ENCODE peak calls at places on chromosome 3, in four cellular contexts. K is hypothalamus; I is AG09309; U is activated CD4-positive, alpha-beta T cell treated with anti-CD3 and anti-CD28 coated beads, Interleukin-2, amount 50 U/mL, for 4 hours. L is an unnamed sample.

GRCh38 chr3:149333518-149333859 is at the start of gene TM4SF18:
- DNase-seq in K (no peak), I (no peak), U (no peak), L (no peak)

GRCh38 chr3:50457988-50458387 is 45.4 kb downstream of the CACNA2D2 start:
- DNase-seq in K (no peak), I (no peak), U (no peak), L (no peak)

GRCh38 chr3:58260733-58261132 is 23.1 kb downstream of the ABHD6 start:
- DNase-seq in K (no peak), I (no peak), U (no peak), L (no peak)

GRCh38 chr3:126022741-126023359 is 53.9 kb downstream of the ROPN1B start:
- DNase-seq in K (no peak), I (no peak), U (no peak), L (no peak)

GRCh38 chr3:133367956-133368355 is 31.9 kb upstream of the BFSP2 start:
- DNase-seq in K (no peak), I (no peak), U (no peak), L (no peak)

GRCh38 chr3:50390523-50391177 is 31.3 kb upstream of the TMEM115 start:
- DNase-seq in K (no peak), I (no peak), U (no peak), L (no peak)

GRCh38 chr3:190174471-190174870 is 53.8 kb upstream of the P3H2 start:
- DNase-seq in K (no peak), I (no peak), U (no peak), L (no peak)

GRCh38 chr3:48692551-48692950 is 6.8 kb upstream of the NCKIPSD start:
- DNase-seq in K (no peak), I (no peak), U (no peak), L (no peak)

GRCh38 chr3:179196098-179196497 is 47.9 kb downstream of the PIK3CA start:
- DNase-seq in K (no peak), I (peak; percentile 52), U (no peak), L (no peak)

GRCh38 chr3:13954266-13954665 is 74.4 kb upstream of the WNT7A start:
- DNase-seq in K (no peak), I (no peak), U (no peak), L (no peak)

GRCh38 chr3:31422237-31422636 is 110.5 kb upstream of the STT3B start:
- DNase-seq in K (no peak), I (no peak), U (no peak), L (no peak)

GRCh38 chr3:126530171-126531050 is 6.5 kb downstream of the CHST13 start:
- DNase-seq in K (no peak), I (no peak), U (no peak), L (no peak)

GRCh38 chr3:52820741-52821140 is 9.7 kb downstream of the ITIH4 start:
- DNase-seq in K (no peak), I (no peak), U (no peak), L (peak; percentile 38)

GRCh38 chr3:35780800-35781199 is 141.5 kb downstream of the ARPP21 start:
- DNase-seq in K (no peak), I (no peak), U (no peak), L (no peak)

GRCh38 chr3:21484323-21485154 is 266.5 kb downstream of the ZNF385D start:
- DNase-seq in K (no peak), I (no peak), U (no peak), L (peak; percentile 53)

GRCh38 chr3:142779591-142779990 is 55.8 kb downstream of the TRPC1 start:
- DNase-seq in K (no peak), I (no peak), U (no peak), L (no peak)

GRCh38 chr3:139238281-139239030 is 105.4 kb upstream of the MRPS22 start:
- DNase-seq in K (no peak), I (no peak), U (no peak), L (no peak)

GRCh38 chr3:127800508-127800907 is 21.8 kb downstream of the MGLL start:
- DNase-seq in K (no peak), I (no peak), U (no peak), L (no peak)

GRCh38 chr3:27607370-27607769 is 114.8 kb downstream of the EOMES start:
- DNase-seq in K (no peak), I (no peak), U (no peak), L (no peak)

GRCh38 chr3:122392868-122393844 is 9.2 kb downstream of the FAM162A start:
- DNase-seq in K (no peak), I (no peak), U (no peak), L (no peak)

GRCh38 chr3:4432233-4432632 is 34.8 kb downstream of the SUMF1 start:
- DNase-seq in K (no peak), I (no peak), U (no peak), L (no peak)

GRCh38 chr3:127304121-127304744 is 16.4 kb upstream of the PRR20G start:
- DNase-seq in K (no peak), I (no peak), U (no peak), L (no peak)

GRCh38 chr3:61565569-61565968 is 4.2 kb downstream of the PTPRG start:
- DNase-seq in K (no peak), I (no peak), U (no peak), L (no peak)

GRCh38 chr3:62188547-62189375 is 184.6 kb downstream of the FEZF2 start:
- DNase-seq in K (no peak), I (peak; percentile 37), U (peak; percentile 49), L (peak; percentile 76)

GRCh38 chr3:190491533-190492054 is 22.3 kb upstream of the IL1RAP start:
- DNase-seq in K (no peak), I (no peak), U (no peak), L (no peak)

GRCh38 chr3:162302983-162303624 is 806.5 kb downstream of the OTOL1 start:
- DNase-seq in K (no peak), I (no peak), U (no peak), L (no peak)

GRCh38 chr3:140285380-140285779 is 350.4 kb downstream of the CLSTN2 start:
- DNase-seq in K (no peak), I (no peak), U (no peak), L (no peak)

GRCh38 chr3:186826978-186827857 is 15.3 kb upstream of the ADIPOQ start:
- DNase-seq in K (peak; percentile 39), I (peak; percentile 14), U (peak; percentile 78), L (peak; percentile 72)

GRCh38 chr3:141556034-141556433 is 69.2 kb downstream of the RASA2 start:
- DNase-seq in K (no peak), I (no peak), U (no peak), L (no peak)

GRCh38 chr3:156735471-156735870 is 61.1 kb downstream of the TIPARP start:
- DNase-seq in K (no peak), I (no peak), U (no peak), L (no peak)

GRCh38 chr3:38121832-38122461 is 15.0 kb downstream of the ACAA1 start:
- DNase-seq in K (no peak), I (no peak), U (no peak), L (no peak)

GRCh38 chr3:105957722-105958121 is 88.9 kb upstream of the CBLB start:
- DNase-seq in K (no peak), I (peak; percentile 63), U (no peak), L (no peak)

GRCh38 chr3:64188810-64189560 is 36.3 kb downstream of the PRICKLE2 start:
- DNase-seq in K (no peak), I (no peak), U (no peak), L (no peak)

GRCh38 chr3:25820372-25820771 is 30.5 kb downstream of the OXSM start:
- DNase-seq in K (no peak), I (peak; percentile 83), U (no peak), L (no peak)